ENCODE peak calls at places on chromosomes 13 and 19, in five cellular contexts. R, Y, J, G and E are unnamed samples.

GRCh38 chr19:38321646-38322323 is 2.1 kb downstream of the KCNK6 start:
- DNase-seq in G (no peak), Y (no peak), R (no peak), J (no peak), E (no peak)

GRCh38 chr19:16320987-16321386 is 3.6 kb upstream of the KLF2 start:
- DNase-seq in G (no peak), J (no peak), Y (no peak), R (no peak), E (no peak)

GRCh38 chr19:407501-408440 is 1.2 kb downstream of the C2CD4C start:
- DNase-seq in R (no peak), Y (peak), J (no peak), G (no peak), E (no peak)

GRCh38 chr19:29798783-29799182 is 13.0 kb upstream of the CCNE1 start:
- DNase-seq in Y (no peak), R (no peak), G (no peak), J (no peak), E (no peak)

GRCh38 chr13:28494537-28494860 is 429 bp downstream of the FLT1 start:
- DNase-seq in Y (no peak), R (peak), G (no peak), J (no peak), E (no peak)

GRCh38 chr13:32059511-32059984 is 28.0 kb downstream of the FRY start:
- DNase-seq in R (no peak), J (no peak), G (peak), Y (no peak), E (no peak)

GRCh38 chr13:114130131-114130707 is 2.2 kb downstream of the RASA3 start:
- DNase-seq in J (no peak), R (no peak), Y (no peak), G (no peak), E (no peak)

GRCh38 chr19:45008554-45008953 is 7.3 kb downstream of the RELB start:
- DNase-seq in J (no peak), R (no peak), Y (no peak), G (no peak), E (no peak)

GRCh38 chr13:27188239-27188638 is 16.6 kb upstream of the USP12 start:
- DNase-seq in J (no peak), G (no peak), R (no peak), Y (no peak), E (no peak)

GRCh38 chr13:43776680-43777079 is 10.1 kb downstream of the ENOX1 start:
- DNase-seq in J (no peak), Y (no peak), R (no peak), G (no peak), E (no peak)

GRCh38 chr13:111664696-111665095 is 344.3 kb downstream of the TEX29 start:
- DNase-seq in G (no peak), R (no peak), Y (no peak), J (no peak), E (no peak)

GRCh38 chr13:21501709-21502108 is 42.6 kb upstream of the ZDHHC20 start:
- DNase-seq in J (no peak), Y (no peak), G (peak), R (peak), E (no peak)

GRCh38 chr13:84588023-84588422 is 705.7 kb upstream of the SLITRK1 start:
- DNase-seq in R (no peak), J (no peak), G (no peak), Y (no peak), E (no peak)

GRCh38 chr19:42283248-42284065 is 14.4 kb downstream of the CIC start:
- DNase-seq in G (peak), J (peak), R (peak), Y (peak), E (peak)

GRCh38 chr19:15934332-15935078 is at the start of gene CYP4F11:
- DNase-seq in J (no peak), Y (no peak), G (peak), R (no peak), E (no peak)

GRCh38 chr13:93045836-93046235 is 180.8 kb upstream of the GPC6 start:
- DNase-seq in R (no peak), G (no peak), J (no peak), Y (no peak), E (no peak)

GRCh38 chr19:741506-742131 is 9.3 kb upstream of the MISP start:
- DNase-seq in R (peak), J (peak), Y (no peak), G (peak), E (no peak)

GRCh38 chr19:16076958-16077611 is 790 bp downstream of the TPM4 start:
- DNase-seq in R (peak), J (no peak), G (no peak), Y (peak), E (no peak)

GRCh38 chr13:77868717-77869116 is 49.9 kb downstream of the EDNRB start:
- DNase-seq in Y (no peak), R (no peak), G (no peak), J (no peak), E (no peak)

GRCh38 chr19:10439588-10439987 is 19.2 kb downstream of the PDE4A start:
- DNase-seq in R (no peak), J (no peak), G (no peak), Y (no peak), E (no peak)

GRCh38 chr13:19791953-19792537 is 9.3 kb upstream of the PSPC1 start:
- DNase-seq in Y (no peak), R (no peak), J (peak), G (no peak), E (no peak)

GRCh38 chr19:16569609-16570320 is 2.5 kb downstream of the SLC35E1 start:
- DNase-seq in G (no peak), Y (no peak), R (no peak), J (no peak), E (no peak)

GRCh38 chr19:18867751-18868150 is 28.2 kb downstream of the CERS1 start:
- DNase-seq in Y (no peak), J (no peak), G (no peak), R (no peak), E (no peak)
- TF ChIP-seq SUZ12 in Y (no peak), J (no peak), G (no peak), R (no peak), E (no peak)

DNA sequence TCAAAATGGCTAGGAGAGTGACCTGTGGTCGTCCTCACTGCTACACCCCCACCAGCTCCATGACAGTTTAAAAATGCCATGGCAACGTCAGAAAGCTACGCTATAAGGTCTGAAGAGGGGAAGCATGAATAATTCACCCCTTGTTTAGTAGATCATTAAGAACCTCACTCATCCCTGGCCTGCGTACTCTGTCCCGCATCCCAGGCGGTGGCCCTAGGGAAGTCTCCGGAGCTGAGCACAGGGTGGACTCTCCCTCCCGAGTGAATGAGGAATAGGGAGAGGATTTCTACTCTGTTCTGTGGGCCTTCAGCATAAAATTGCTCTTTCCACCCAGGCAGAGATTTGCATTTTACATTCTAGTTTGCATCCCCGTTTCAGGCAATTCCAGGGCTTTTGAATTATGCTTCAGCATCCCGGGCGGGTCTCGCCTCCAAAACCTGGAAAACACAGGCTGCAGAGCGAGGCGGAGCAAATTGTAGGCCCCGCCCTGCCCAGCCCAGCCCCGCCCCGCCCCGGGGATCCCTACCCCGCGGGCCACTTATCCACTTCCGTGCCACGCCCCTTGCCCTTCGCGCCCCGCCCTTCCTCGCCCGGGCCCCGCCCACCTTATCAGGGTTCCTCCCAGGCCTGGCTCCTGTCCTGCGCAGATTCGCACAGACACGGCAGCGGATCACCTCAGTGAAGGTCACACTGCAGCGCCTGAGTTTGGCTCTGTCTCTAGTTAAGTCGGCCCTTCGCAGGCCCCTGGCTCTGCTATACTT is 7.5 kb upstream of the ZNF525 start:
- DNase-seq in J (no peak), R (no peak), G (no peak), Y (peak), E (no peak)
- TF ChIP-seq SUZ12 in J (no peak), R (no peak), G (no peak), Y (no peak), E (no peak)

DNA sequence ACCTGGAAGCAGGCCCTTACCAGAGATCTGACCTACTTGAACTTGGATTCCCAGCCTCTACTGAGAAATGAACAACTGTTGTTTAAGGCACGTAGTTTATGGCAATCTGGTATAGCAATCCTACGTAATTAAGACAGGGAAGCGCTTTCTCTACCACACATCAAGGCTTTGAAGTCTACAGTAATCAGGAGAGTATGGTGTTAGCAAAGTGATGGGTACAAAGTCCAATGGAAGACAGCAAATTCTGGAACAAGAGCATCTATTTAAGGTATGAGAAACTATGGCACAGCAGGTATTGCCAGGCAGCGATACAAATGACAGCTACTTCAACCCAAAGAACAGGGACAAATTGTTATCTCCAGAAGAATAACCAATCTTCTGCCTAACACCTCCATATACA is 3.1 kb downstream of the ZNF563 start:
- DNase-seq in J (no peak), G (peak), Y (no peak), R (no peak), E (no peak)
- TF ChIP-seq SUZ12 in J (no peak), G (no peak), Y (no peak), R (no peak), E (no peak)

GRCh38 chr13:51729853-51730553 is 74.0 kb downstream of the DHRS12 start:
- DNase-seq in J (no peak), G (peak), Y (no peak), R (no peak), E (no peak)
- TF ChIP-seq SUZ12 in J (no peak), G (no peak), Y (no peak), R (no peak), E (no peak)